ENCODE peak calls at places on chromosomes 12 and 14, in nine cellular contexts. T is SJCRH30; R is cardiac muscle cell; Z is CD8-positive, alpha-beta memory T cell; L is body of pancreas; P is left ventricle myocardium inferior; X is sigmoid colon; F is tibial artery; U is neural progenitor cell. N is an unnamed sample. For H3K9me3 and H3K36me3, the result is how much of the 10 kb centered on the place peaks cover.

GRCh38 chr14:39339003-39339402 is 93.2 kb downstream of the FBXO33 start:
- DNase-seq in R (peak), T (no peak), Z (no peak), X (no peak), F (no peak), L (peak), U (peak), P (no peak), N (peak)

GRCh38 chr12:85191-85666 is 18.7 kb downstream of the IQSEC3 start:
- DNase-seq in P (no peak), L (no peak), X (no peak), T (no peak), F (no peak), Z (no peak), U (no peak), R (no peak), N (no peak)

GRCh38 chr12:80412343-80412953 is 31.6 kb upstream of the PTPRQ start:
- DNase-seq in R (peak), X (no peak), Z (no peak), U (peak), L (no peak), P (no peak), F (no peak), T (peak), N (peak)

GRCh38 chr14:23694085-23694975 is 58.2 kb downstream of the DHRS2 start:
- DNase-seq in L (peak), F (no peak), R (peak), X (no peak), P (no peak), T (no peak), U (no peak), Z (no peak), N (no peak)

GRCh38 chr12:56152756-56153137 is 360 bp downstream of the MYL6B start:
- DNase-seq in Z (no peak), P (no peak), X (no peak), T (no peak), U (peak), L (no peak), R (peak), F (no peak), N (no peak)

GRCh38 chr12:68468036-68468435 is 135.9 kb upstream of the MDM1 start:
- DNase-seq in P (no peak), Z (no peak), L (no peak), T (no peak), R (no peak), X (no peak), F (no peak), U (no peak), N (no peak)

GRCh38 chr12:132393245-132393795 is 63.9 kb upstream of the GALNT9 start:
- DNase-seq in Z (no peak), R (no peak), U (no peak), L (no peak), X (peak), T (no peak), P (no peak), F (no peak), N (peak)

GRCh38 chr12:27185234-27186045 is 58.6 kb upstream of the STK38L start:
- DNase-seq in L (no peak), R (no peak), X (no peak), P (no peak), U (no peak), T (peak), Z (no peak), F (no peak), N (no peak)

GRCh38 chr14:93039649-93040315 is 75.9 kb downstream of the ITPK1 start:
- DNase-seq in T (no peak), P (no peak), L (no peak), F (no peak), U (no peak), X (no peak), Z (no peak), R (peak), N (no peak)

GRCh38 chr12:112347521-112347920 is 34.7 kb downstream of the HECTD4 start:
- DNase-seq in Z (no peak), P (no peak), L (no peak), R (peak), X (no peak), T (no peak), U (no peak), F (no peak), N (no peak)

GRCh38 chr14:104979758-104980591 is 1.8 kb upstream of the AHNAK2 start:
- DNase-seq in R (no peak), Z (no peak), P (peak), X (peak), T (no peak), L (peak), F (no peak), U (no peak), N (no peak)

GRCh38 chr14:54483073-54483745 is 5.6 kb downstream of the GMFB start:
- DNase-seq in T (no peak), Z (no peak), P (no peak), X (no peak), L (no peak), U (no peak), R (no peak), F (no peak), N (no peak)
- H3K4me3 ChIP-seq in T (no peak), Z (no peak), P (no peak), X (no peak), L (no peak), U (no peak), R (no peak), F (no peak), N (no peak)

GRCh38 chr14:20223410-20223809 is at the start of gene OR11H6:
- DNase-seq in Z (no peak), P (no peak), R (no peak), X (no peak), L (no peak), T (no peak), U (no peak), F (no peak), N (no peak)

GRCh38 chr14:20228681-20229080 is at the start of gene OR11H7:
- DNase-seq in F (no peak), P (no peak), X (no peak), T (no peak), R (no peak), U (no peak), Z (no peak), L (no peak), N (no peak)
- H3K9me3 ChIP-seq in F (under half), P (under half), X (under half), T (under half), R (under half), U (under half), Z (under half), L (under half), N (under half)

DNA sequence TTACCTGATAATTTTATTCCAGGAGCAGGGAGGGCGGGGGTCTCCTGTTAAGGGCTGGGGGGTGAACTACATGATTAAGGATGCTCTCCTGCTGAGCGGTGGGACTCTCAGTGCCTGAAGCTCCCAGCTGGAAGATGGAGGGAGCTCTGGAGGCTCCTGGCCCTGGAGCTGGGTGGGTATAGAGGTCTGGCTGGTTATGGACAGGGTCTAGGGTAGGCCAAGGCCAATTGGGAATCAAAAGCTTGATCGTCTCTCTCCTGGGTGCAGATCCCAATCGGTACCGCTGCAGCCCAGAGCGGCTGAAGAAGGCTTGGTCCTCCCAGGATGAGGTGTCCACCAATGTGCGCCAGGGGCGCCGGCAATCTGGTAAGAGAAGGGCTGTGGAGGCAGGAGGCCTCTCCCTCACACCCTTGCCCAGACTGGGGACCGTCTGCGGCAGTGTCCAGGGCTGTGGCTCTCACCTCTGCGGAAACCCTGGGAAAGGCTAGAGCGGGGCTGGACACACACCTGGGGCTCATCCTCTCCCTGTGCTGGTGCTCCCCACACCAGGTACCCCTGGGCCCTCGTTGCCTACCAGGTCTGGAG is 28.4 kb downstream of the PLEKHG3 start:
- DNase-seq in F (no peak), T (no peak), X (no peak), L (no peak), R (no peak), P (peak), Z (no peak), U (no peak), N (no peak)
- H3K36me3 ChIP-seq in F (half or more), T (under half), X (half or more), L (under half), R (under half), P (half or more), Z (under half), U (under half), N (under half)

GRCh38 chr12:66055837-66056319 is 74.7 kb downstream of the LLPH start:
- DNase-seq in X (no peak), Z (no peak), T (no peak), R (no peak), U (no peak), P (no peak), F (no peak), L (no peak), N (no peak)
- H3K4me3 ChIP-seq in X (no peak), Z (no peak), T (no peak), R (no peak), U (no peak), P (no peak), F (no peak), L (no peak), N (no peak)

DNA sequence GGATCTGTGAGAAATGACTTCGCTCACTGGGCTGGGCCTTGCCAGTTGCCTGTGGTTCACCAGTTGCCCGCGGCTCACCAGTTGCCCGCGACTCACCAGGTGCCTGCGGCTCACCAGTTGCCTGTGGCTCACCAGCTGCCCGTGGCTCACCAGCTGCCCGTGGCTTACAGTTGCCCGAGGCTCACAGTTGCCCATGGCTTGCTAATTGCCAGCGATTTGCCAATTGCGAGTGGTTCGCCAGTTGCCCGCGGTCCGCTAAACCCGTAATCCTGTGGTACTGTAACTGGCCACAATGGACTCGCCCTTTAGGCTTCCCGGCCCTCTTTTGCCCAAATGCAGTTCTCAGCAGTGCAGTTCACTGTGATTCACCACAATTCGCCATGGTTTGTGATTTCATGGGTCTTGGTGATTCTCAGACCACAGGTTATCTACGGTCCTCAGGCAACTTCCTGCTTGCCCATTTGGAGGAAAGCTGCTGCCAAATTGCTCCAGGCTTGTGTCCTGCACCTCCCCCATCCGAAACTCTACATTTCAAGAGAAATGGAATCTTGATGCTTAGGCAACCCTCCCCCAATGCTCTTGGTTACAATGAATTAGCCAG is 15.0 kb upstream of the MEG3 start:
- DNase-seq in P (no peak), Z (no peak), X (no peak), U (no peak), L (no peak), R (no peak), F (no peak), T (peak), N (no peak)
- H3K9me3 ChIP-seq in P (under half), Z (under half), X (under half), U (under half), L (under half), R (under half), F (under half), T (under half), N (under half)

GRCh38 chr14:74510955-74511354 is 17.4 kb downstream of the ISCA2 start:
- DNase-seq in U (no peak), R (no peak), P (no peak), L (no peak), Z (no peak), F (peak), X (peak), T (no peak), N (no peak)

GRCh38 chr14:74510211-74510931 is 16.8 kb downstream of the ISCA2 start:
- DNase-seq in Z (no peak), L (no peak), R (peak), X (peak), T (no peak), P (no peak), U (peak), F (peak), N (no peak)

GRCh38 chr14:74511966-74512365 is 18.4 kb downstream of the ISCA2 start:
- DNase-seq in F (peak), P (no peak), R (no peak), Z (no peak), X (peak), T (no peak), U (no peak), L (no peak), N (no peak)

GRCh38 chr14:74514471-74514932 is 20.9 kb downstream of the ISCA2 start:
- DNase-seq in Z (no peak), R (no peak), X (peak), U (no peak), L (peak), T (no peak), F (peak), P (no peak), N (peak)

GRCh38 chr14:74512431-74512830 is 18.9 kb downstream of the ISCA2 start:
- DNase-seq in X (peak), T (no peak), P (no peak), U (no peak), R (no peak), L (no peak), Z (no peak), F (no peak), N (no peak)
- H3K36me3 ChIP-seq in X (under half), T (under half), P (under half), U (under half), R (under half), L (under half), Z (under half), F (under half), N (under half)

DNA sequence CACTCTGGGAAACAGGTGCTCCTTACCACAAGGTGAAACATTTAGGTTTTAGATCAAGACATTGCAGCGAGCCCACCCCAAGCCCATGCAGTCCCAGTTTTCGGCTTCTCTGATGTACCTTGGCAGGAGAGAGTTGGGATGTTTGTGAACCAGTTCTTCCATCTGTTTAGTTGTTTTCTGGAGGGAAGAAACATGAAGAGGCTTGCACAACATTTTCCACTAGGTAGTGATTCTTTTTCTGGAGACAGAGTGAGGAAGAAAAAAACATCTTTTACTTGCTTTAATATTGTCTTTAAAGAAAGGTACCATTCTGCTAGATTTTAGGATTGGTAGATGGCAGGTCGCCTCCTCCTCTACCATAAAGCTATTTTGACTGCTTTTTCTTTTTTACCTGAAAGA is 1.8 kb downstream of the LGR5 start:
- DNase-seq in X (no peak), F (no peak), P (no peak), Z (no peak), U (no peak), R (no peak), T (no peak), L (no peak), N (no peak)
- H3K4me3 ChIP-seq in X (no peak), F (peak), P (no peak), Z (no peak), U (peak), R (no peak), T (no peak), L (no peak), N (no peak)

DNA sequence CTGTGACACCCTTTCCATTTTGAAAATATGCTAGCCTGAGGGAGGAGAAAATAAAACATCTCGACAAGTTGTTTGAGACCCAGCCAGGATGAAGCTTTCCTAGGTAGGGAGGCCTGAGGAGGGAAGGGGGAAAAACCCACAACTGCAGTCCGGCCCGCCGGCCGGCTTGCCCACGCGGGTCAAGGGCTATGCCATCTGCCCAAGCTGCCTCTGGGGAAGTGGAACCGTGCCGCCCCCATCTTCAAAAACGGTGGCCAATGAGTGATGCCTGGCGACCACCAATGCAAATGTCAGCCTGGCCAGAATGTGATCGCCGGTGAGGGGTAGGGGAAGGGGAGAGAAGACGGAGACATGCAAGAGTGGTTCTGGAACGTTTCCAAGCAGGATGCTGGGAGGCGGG is 263.5 kb upstream of the ALG10B start:
- DNase-seq in T (no peak), L (no peak), Z (no peak), X (no peak), R (no peak), F (no peak), P (no peak), U (no peak), N (no peak)
- H3K9me3 ChIP-seq in T (under half), L (under half), Z (under half), X (under half), R (under half), F (under half), P (under half), U (under half), N (half or more)

GRCh38 chr12:103785243-103786031 is 55.6 kb downstream of the NT5DC3 start:
- DNase-seq in L (no peak), F (no peak), T (no peak), P (no peak), X (peak), U (no peak), R (no peak), Z (no peak), N (no peak)
- H3K36me3 ChIP-seq in L (under half), F (half or more), T (under half), P (under half), X (half or more), U (under half), R (under half), Z (under half), N (under half)

N was measured in mucosa of descending colon.